ENCODE peak calls at places on chromosomes 4 and X, in seven cellular contexts. H, Q, J, X, D, F and P are unnamed samples.

GRCh38 chr4:145921231-145921630 is 17.4 kb downstream of the ZNF827 start:
- DNase-seq in F (no peak), D (no peak), H (peak), X (no peak), J (no peak), Q (no peak), P (no peak)

GRCh38 chrX:136636121-136636520 is 11.8 kb upstream of the CD40LG start:
- DNase-seq in H (peak), D (no peak), J (no peak), X (no peak), Q (no peak), F (no peak), P (no peak)

GRCh38 chrX:10972731-10973130 is 138.4 kb upstream of the HCCS start:
- DNase-seq in D (no peak), F (no peak), H (no peak), X (no peak), Q (no peak), J (no peak), P (no peak)

GRCh38 chrX:70219938-70220764 is 14.3 kb upstream of the AWAT1 start:
- DNase-seq in X (peak), D (no peak), F (no peak), H (peak), J (no peak), Q (peak), P (peak)

GRCh38 chr4:6464842-6465588 is 7.4 kb downstream of the PPP2R2C start:
- DNase-seq in J (peak), Q (no peak), D (peak), X (no peak), F (no peak), H (peak), P (peak)

GRCh38 chr4:12852338-12853307 is 631.5 kb downstream of the RAB28 start:
- DNase-seq in Q (peak), F (no peak), H (peak), X (no peak), D (peak), J (no peak), P (peak)

GRCh38 chr4:154982187-154983047 is 201.3 kb downstream of the RBM46 start:
- DNase-seq in F (peak), Q (peak), X (peak), J (peak), D (peak), H (peak), P (peak)

GRCh38 chrX:132413459-132413858 is 75.4 kb downstream of the MBNL3 start:
- DNase-seq in F (no peak), D (no peak), J (no peak), X (no peak), Q (no peak), H (no peak), P (peak)

GRCh38 chrX:135512508-135513139 is 7.8 kb upstream of the INTS6L start:
- DNase-seq in J (no peak), F (no peak), Q (no peak), X (no peak), D (no peak), H (no peak), P (no peak)

GRCh38 chr4:178165251-178165650 is 723.0 kb upstream of the AGA start:
- DNase-seq in H (no peak), D (no peak), X (no peak), Q (no peak), F (no peak), J (no peak), P (no peak)

GRCh38 chr4:173319696-173320095 is 14.5 kb downstream of the HMGB2 start:
- DNase-seq in H (no peak), X (no peak), D (no peak), J (no peak), Q (no peak), F (no peak), P (no peak)

GRCh38 chr4:110059556-110060191 is 138.7 kb downstream of the ELOVL6 start:
- DNase-seq in Q (peak), D (no peak), X (no peak), H (no peak), J (no peak), F (no peak), P (no peak)

GRCh38 chr4:145011636-145012035 is 86.4 kb downstream of the ANAPC10 start:
- DNase-seq in D (no peak), Q (no peak), H (no peak), X (no peak), F (no peak), J (no peak), P (no peak)

GRCh38 chrX:31036895-31037294 is 34.9 kb downstream of the FTHL17 start:
- DNase-seq in H (peak), D (peak), J (peak), X (peak), F (no peak), Q (peak), P (peak)

GRCh38 chr4:78638324-78639172 is 87.0 kb downstream of the ANXA3 start:
- DNase-seq in F (no peak), Q (no peak), H (no peak), D (no peak), X (no peak), J (no peak), P (no peak)

GRCh38 chr4:15653864-15654391 is 1.2 kb downstream of the FBXL5 start:
- DNase-seq in X (no peak), D (peak), H (peak), Q (peak), J (no peak), F (no peak), P (no peak)